ENCODE peak calls at places on chromosomes 1 and 21, in four cellular contexts. R, F, W and J are unnamed samples.

GRCh38 chr1:233790662-233791371 is 113.7 kb upstream of the SLC35F3 start:
- DNase-seq in W (peak), F (peak), R (peak), J (peak)

GRCh38 chr1:209948155-209948554 is 10.1 kb downstream of the SYT14 start:
- DNase-seq in W (no peak), F (no peak), R (no peak), J (no peak)

GRCh38 chr1:22018583-22019559 is 17.4 kb downstream of the CELA3A start:
- DNase-seq in R (peak), F (peak), W (peak), J (peak)

GRCh38 chr1:56377407-56377806 is 202.0 kb downstream of the PLPP3 start:
- DNase-seq in R (no peak), W (no peak), F (no peak), J (no peak)

GRCh38 chr1:33088119-33088906 is 7.4 kb downstream of the AZIN2 start:
- DNase-seq in F (no peak), W (peak), R (no peak), J (no peak)

GRCh38 chr21:31180256-31181088 is 142.2 kb upstream of the KRTAP19-8 start:
- DNase-seq in R (no peak), F (no peak), W (peak), J (peak)

GRCh38 chr1:13451399-13451965 is 41.2 kb downstream of the PRAMEF20 start:
- DNase-seq in R (no peak), F (peak), W (no peak), J (no peak)

GRCh38 chr1:202319381-202320080 is 22.2 kb downstream of the UBE2T start:
- DNase-seq in R (no peak), W (no peak), F (no peak), J (no peak)

GRCh38 chr1:9809122-9809521 is 14.6 kb downstream of the CLSTN1 start:
- DNase-seq in W (no peak), R (no peak), F (no peak), J (no peak)

GRCh38 chr1:67735806-67736627 is 51.0 kb downstream of the GADD45A start:
- DNase-seq in R (no peak), F (peak), W (peak), J (peak)

GRCh38 chr1:155064109-155064812 is 721 bp downstream of the EFNA4 start:
- DNase-seq in R (no peak), F (peak), W (no peak), J (no peak)

GRCh38 chr1:29642519-29642918 is 406.2 kb downstream of the PTPRU start:
- DNase-seq in W (no peak), R (no peak), F (no peak), J (no peak)

GRCh38 chr1:156559797-156560112 is 12.6 kb downstream of the IQGAP3 start:
- DNase-seq in F (no peak), W (no peak), R (no peak), J (no peak)

GRCh38 chr1:56390540-56390867 is 188.9 kb downstream of the PLPP3 start:
- DNase-seq in F (no peak), W (no peak), R (no peak), J (no peak)

GRCh38 chr21:19692231-19692630 is 1288.6 kb upstream of the TMPRSS15 start:
- DNase-seq in F (no peak), R (no peak), W (no peak), J (no peak)

GRCh38 chr1:52662645-52663313 is 29.8 kb downstream of the SHISAL2A start:
- DNase-seq in W (peak), F (no peak), R (no peak), J (peak)

GRCh38 chr1:243496806-243497205 is 241.0 kb downstream of the SDCCAG8 start:
- DNase-seq in R (no peak), W (no peak), F (no peak), J (no peak)

GRCh38 chr1:217747156-217747769 is 116.1 kb downstream of the SPATA17 start:
- DNase-seq in R (no peak), W (peak), F (no peak), J (peak)

GRCh38 chr1:26529655-26530539 is at the start of gene RPS6KA1:
- DNase-seq in W (peak), R (peak), F (no peak), J (no peak)

GRCh38 chr1:228445867-228446584 is 29.4 kb upstream of the TRIM17 start:
- DNase-seq in W (peak), R (no peak), F (peak), J (peak)

GRCh38 chr1:56216173-56216572 is 363.2 kb downstream of the PLPP3 start:
- DNase-seq in W (no peak), F (peak), R (no peak), J (peak)

GRCh38 chr1:29620631-29621030 is 384.3 kb downstream of the PTPRU start:
- DNase-seq in R (no peak), W (no peak), F (no peak), J (no peak)

GRCh38 chr21:33374080-33374873 is 28.9 kb upstream of the IFNGR2 start:
- DNase-seq in W (peak), R (peak), F (peak), J (peak)

GRCh38 chr1:39898648-39899603 is 2.8 kb downstream of the MYCL start:
- DNase-seq in R (no peak), W (peak), F (no peak), J (peak)

GRCh38 chr1:155022136-155022926 is 11.2 kb downstream of the DCST2 start:
- DNase-seq in F (no peak), R (no peak), W (no peak), J (no peak)

GRCh38 chr1:218748071-218748470 is 402.9 kb downstream of the TGFB2 start:
- DNase-seq in R (no peak), W (no peak), F (no peak), J (no peak)

GRCh38 chr1:118118469-118118868 is 66.6 kb downstream of the SPAG17 start:
- DNase-seq in W (no peak), F (no peak), R (no peak), J (peak)

GRCh38 chr1:69055223-69055622 is 512.5 kb upstream of the LRRC7 start:
- DNase-seq in W (no peak), R (no peak), F (no peak), J (no peak)

GRCh38 chr1:90175490-90176157 is 180.7 kb downstream of the ZNF326 start:
- DNase-seq in R (no peak), F (no peak), W (no peak), J (peak)

GRCh38 chr1:230124187-230125128 is 57.4 kb downstream of the GALNT2 start:
- DNase-seq in W (peak), R (no peak), F (no peak), J (no peak)

GRCh38 chr1:210652329-210652954 is 323.7 kb downstream of the HHAT start:
- DNase-seq in W (no peak), F (no peak), R (no peak), J (no peak)

GRCh38 chr1:87129606-87130005 is 199.1 kb upstream of the LMO4 start:
- DNase-seq in R (no peak), W (no peak), F (no peak), J (peak)
- H3K4me3 ChIP-seq in R (no peak), W (no peak), F (no peak), J (no peak)

GRCh38 chr1:88727205-88727604 is 43.1 kb downstream of the PKN2 start:
- DNase-seq in W (no peak), F (no peak), R (no peak), J (no peak)

GRCh38 chr1:88730995-88731394 is 46.9 kb downstream of the PKN2 start:
- DNase-seq in R (no peak), W (no peak), F (no peak), J (no peak)

GRCh38 chr1:88730132-88730675 is 46.1 kb downstream of the PKN2 start:
- DNase-seq in F (no peak), R (no peak), W (no peak), J (no peak)

GRCh38 chr1:88729297-88729696 is 45.2 kb downstream of the PKN2 start:
- DNase-seq in R (no peak), W (no peak), F (no peak), J (no peak)

DNA sequence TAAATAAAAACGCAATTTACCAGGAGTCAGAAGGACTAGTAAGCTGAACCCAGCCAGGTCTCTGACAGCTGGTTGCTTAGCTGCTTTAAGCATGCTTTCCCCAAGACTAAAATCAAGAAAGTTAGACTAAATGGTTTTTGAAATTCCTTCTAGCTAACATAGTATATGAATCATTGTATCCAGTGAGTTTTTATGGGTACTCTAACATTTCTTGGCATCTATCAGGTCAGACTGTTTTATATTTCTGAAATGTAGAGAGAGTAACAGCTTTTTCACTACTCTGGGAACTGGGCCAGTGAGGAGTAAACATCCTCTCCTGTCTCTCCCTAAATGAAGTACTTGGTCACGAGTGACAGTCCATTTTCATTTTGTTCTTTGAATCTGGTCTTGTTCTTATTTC is 47.4 kb downstream of the PKN2 start:
- DNase-seq in F (peak), R (no peak), W (peak), J (peak)
- H3K4me3 ChIP-seq in F (no peak), R (no peak), W (no peak), J (no peak)

DNA sequence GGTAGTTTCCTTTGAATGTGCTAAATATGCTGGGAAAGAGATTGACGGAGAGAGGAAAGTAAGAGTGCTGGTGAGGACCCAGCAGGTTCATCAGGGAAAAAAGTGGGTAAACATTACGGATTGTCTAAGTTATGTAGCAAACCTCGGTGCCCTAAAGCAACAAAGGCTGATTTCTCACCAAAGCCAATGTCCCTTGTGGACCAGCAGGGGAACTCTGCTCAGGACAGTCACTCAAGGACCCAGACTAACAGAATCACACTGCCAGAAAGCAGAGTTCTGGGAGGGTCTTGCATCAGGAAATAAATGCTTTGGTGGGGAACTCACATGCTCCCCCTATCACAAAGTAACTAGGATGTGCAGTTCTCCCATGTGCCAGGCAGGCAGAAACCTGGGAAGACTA is 1.7 kb upstream of the IKBKE start:
- DNase-seq in R (no peak), W (no peak), F (no peak), J (no peak)
- H3K4me3 ChIP-seq in R (no peak), W (no peak), F (no peak), J (no peak)

GRCh38 chr21:34926784-34927548 is 122.1 kb downstream of the RUNX1 start:
- DNase-seq in W (peak), R (no peak), F (no peak), J (peak)
- H3K4me3 ChIP-seq in W (no peak), R (no peak), F (no peak), J (no peak)

DNA sequence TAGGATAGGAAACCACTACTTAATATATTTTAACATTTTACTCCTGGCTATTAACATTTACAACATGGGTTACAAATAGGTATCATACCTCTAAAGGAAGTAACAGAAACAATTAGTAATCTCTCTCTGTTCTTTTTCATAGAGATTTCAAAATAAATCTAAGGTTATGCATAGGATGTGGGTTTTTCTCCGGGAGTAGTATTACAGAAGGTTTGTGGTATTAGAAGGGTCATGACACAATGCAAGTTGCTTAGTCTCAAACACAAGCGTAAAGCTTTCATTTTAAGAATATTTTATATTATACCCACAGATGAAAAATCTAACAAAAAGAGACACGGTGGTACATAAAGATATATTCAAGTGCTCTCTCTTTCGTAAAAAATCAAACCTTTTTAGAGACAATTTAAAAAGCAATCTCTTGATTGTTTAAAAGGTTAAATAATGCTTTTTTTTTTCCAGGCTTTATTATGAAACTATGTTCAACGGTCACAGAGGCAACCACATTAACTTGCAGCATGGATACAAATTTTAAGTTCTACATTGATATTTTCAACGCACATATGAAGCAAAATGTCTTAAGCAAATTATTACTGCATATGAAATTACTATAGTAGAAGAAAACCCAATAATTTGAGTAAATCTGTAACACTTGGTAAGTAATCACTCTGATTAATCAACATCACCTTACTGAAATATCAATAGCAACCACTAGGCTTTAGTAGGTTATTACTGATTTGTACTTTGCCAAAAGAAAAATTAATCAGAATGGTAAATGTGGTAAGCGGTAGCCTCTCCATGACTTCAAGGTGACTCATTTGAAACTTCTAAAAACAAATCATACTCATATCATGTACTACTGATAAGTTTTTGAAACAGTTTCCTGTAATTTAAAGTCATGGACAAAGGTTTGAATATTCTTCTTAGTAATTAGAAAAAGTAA is 97.4 kb upstream of the GFI1 start:
- DNase-seq in F (no peak), W (peak), R (no peak), J (peak)
- H3K4me3 ChIP-seq in F (no peak), W (no peak), R (peak), J (peak)

GRCh38 chr1:115647507-115647906 is 5.7 kb downstream of the VANGL1 start:
- DNase-seq in W (no peak), F (no peak), R (no peak), J (no peak)

GRCh38 chr1:115647919-115648597 is 6.3 kb downstream of the VANGL1 start:
- DNase-seq in F (no peak), W (no peak), R (no peak), J (no peak)

GRCh38 chr1:115650961-115651360 is 9.2 kb downstream of the VANGL1 start:
- DNase-seq in F (no peak), W (no peak), R (no peak), J (no peak)

GRCh38 chr1:115649964-115650363 is 8.2 kb downstream of the VANGL1 start:
- DNase-seq in W (peak), R (no peak), F (no peak), J (no peak)

DNA sequence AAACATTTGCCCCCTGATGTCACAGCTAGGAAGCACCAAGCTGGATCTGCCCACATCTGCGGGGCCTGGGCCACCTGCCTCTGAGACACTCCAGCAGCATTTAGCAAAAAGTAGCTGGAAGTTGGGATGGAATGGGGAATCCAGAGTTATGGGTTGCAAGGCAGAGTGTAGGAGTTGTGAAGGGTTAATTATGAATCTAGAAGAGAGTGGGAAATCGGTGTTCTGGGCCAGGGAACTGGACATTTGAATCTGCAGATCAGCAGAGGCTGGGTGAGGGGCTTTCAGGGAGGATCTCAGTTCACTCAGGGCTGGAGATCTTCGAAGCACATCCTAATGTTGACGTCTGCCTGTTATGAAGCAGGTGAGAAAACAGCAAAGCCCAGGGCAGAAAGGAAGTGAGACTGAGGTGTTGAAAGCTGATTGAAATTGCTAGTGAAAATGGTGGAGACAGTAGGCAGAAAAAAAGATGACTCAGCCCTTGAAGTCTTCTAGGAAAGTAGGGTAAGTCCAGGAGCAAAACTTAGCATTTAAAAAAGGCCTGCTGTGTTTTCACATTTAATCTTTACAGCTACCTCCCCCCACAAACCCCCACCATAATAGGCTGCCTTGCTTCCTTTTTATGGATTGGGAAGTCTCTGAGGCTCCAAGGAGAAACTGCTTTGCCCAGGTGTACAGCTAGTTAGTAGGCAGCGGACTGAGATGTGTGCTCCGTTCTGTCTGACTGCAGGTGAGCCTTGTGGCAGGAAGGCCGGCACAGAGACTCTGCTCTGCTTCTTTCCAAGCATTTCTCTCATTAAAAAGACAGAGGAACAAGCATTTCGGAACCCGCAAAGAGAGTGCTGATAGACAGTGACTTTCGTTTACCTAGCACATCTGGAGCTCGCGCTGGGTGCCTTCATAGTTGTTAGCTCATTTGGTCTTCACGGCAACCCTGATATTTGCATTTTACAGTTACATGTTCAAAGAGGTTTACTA is 7.2 kb downstream of the VANGL1 start:
- DNase-seq in W (peak), F (no peak), R (no peak), J (peak)
- H3K4me3 ChIP-seq in W (no peak), F (no peak), R (no peak), J (no peak)